ENCODE peak calls at places on chromosomes 3 and 15, in nine cellular contexts. Y, C, A, D, Q, B, G, R and F are unnamed samples. For H3K4me1, the result is how much of the 10 kb centered on the place peaks cover.

GRCh38 chr3:177350051-177350565 is 152.8 kb upstream of the TBL1XR1 start:
- DNase-seq in Y (no peak), C (no peak), A (no peak), D (no peak), Q (no peak), B (no peak), G (no peak), R (no peak), F (no peak)

GRCh38 chr3:11556234-11556633 is 87.5 kb downstream of the VGLL4 start:
- DNase-seq in Y (no peak), C (no peak), A (no peak), D (no peak), Q (no peak), B (no peak), G (no peak), R (no peak), F (no peak)

GRCh38 chr3:136236109-136236508 is 14.0 kb upstream of the PCCB start:
- DNase-seq in Y (no peak), C (no peak), A (no peak), D (no peak), Q (no peak), B (no peak), G (no peak), R (no peak), F (peak)

GRCh38 chr15:37032091-37032775 is 68.1 kb downstream of the MEIS2 start:
- DNase-seq in Y (no peak), C (no peak), A (no peak), D (no peak), Q (no peak), B (no peak), G (no peak), R (no peak), F (no peak)

GRCh38 chr3:190319660-190320059 is 2.6 kb downstream of the CLDN1 start:
- DNase-seq in Y (no peak), C (no peak), A (no peak), D (no peak), Q (no peak), B (no peak), G (peak), R (no peak), F (no peak)

GRCh38 chr3:112360574-112360973 is 27.6 kb downstream of the CD200 start:
- DNase-seq in Y (no peak), C (no peak), A (no peak), D (no peak), Q (no peak), B (no peak), G (peak), R (no peak), F (no peak)

GRCh38 chr3:155335955-155336354 is 42.5 kb upstream of the STRIT1 start:
- DNase-seq in Y (no peak), C (no peak), A (no peak), D (no peak), Q (no peak), B (no peak), G (no peak), R (no peak), F (no peak)

GRCh38 chr3:72041531-72041930 is 256.6 kb upstream of the PROK2 start:
- DNase-seq in Y (peak), C (no peak), A (no peak), D (no peak), Q (no peak), B (no peak), G (no peak), R (no peak), F (no peak)

GRCh38 chr15:52225230-52225629 is 34.0 kb upstream of the GNB5 start:
- DNase-seq in Y (no peak), C (no peak), A (no peak), D (no peak), Q (no peak), B (no peak), G (no peak), R (no peak), F (no peak)

GRCh38 chr3:46959169-46959515 is 17.4 kb downstream of the CCDC12 start:
- DNase-seq in Y (no peak), C (no peak), A (no peak), D (no peak), Q (no peak), B (no peak), G (no peak), R (no peak), F (no peak)

GRCh38 chr15:91578511-91578910 is 275.0 kb upstream of the SLCO3A1 start:
- DNase-seq in Y (no peak), C (no peak), A (no peak), D (no peak), Q (no peak), B (no peak), G (no peak), R (no peak), F (no peak)

DNA sequence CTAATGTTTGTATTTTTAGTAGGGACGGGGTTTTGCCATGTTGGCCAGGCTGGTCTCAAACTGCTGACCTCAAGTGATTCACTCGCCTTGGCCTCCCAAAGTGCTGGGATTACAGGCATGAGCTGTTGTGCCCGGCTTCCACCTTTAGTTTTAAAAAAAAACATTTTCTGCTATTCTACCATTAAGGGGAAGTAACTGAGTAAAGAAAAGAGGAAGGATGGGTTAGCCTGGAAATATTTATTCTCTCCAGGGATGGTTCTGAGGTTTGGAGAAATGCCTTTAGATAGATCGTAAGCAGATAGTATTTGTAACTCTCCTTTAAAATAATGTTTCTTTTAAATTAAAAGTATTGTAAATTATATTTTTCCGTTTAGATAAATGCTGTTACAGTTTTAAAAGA is 3.2 kb downstream of the AP4E1 start:
- DNase-seq in Y (no peak), C (no peak), A (no peak), D (no peak), Q (no peak), B (no peak), G (no peak), R (no peak), F (no peak)
- H3K4me3 ChIP-seq in Y (no peak), C (no peak), A (no peak), D (no peak), Q (no peak), B (no peak), G (no peak), R (no peak), F (no peak)

GRCh38 chr3:31853580-31853979 is 127.5 kb downstream of the OSBPL10 start:
- DNase-seq in Y (no peak), C (no peak), A (no peak), D (no peak), Q (no peak), B (no peak), G (no peak), R (no peak), F (no peak)

GRCh38 chr3:31851278-31851677 is 129.8 kb downstream of the OSBPL10 start:
- DNase-seq in Y (no peak), C (no peak), A (no peak), D (no peak), Q (no peak), B (no peak), G (no peak), R (peak), F (no peak)

GRCh38 chr3:31847760-31848159 is 133.3 kb downstream of the OSBPL10 start:
- DNase-seq in Y (no peak), C (no peak), A (no peak), D (no peak), Q (no peak), B (no peak), G (no peak), R (no peak), F (no peak)

GRCh38 chr3:31848163-31848848 is 132.8 kb downstream of the OSBPL10 start:
- DNase-seq in Y (no peak), C (no peak), A (no peak), D (no peak), Q (no peak), B (no peak), G (no peak), R (no peak), F (no peak)

GRCh38 chr3:31848921-31849320 is 132.1 kb downstream of the OSBPL10 start:
- DNase-seq in Y (no peak), C (no peak), A (no peak), D (peak), Q (no peak), B (no peak), G (no peak), R (peak), F (no peak)
- H3K4me1 ChIP-seq in Y (under half), C (under half), A (under half), D (under half), Q (under half), B (under half), G (under half), R (under half), F (under half)

GRCh38 chr3:45687828-45688193 is 1.4 kb upstream of the SACM1L start:
- DNase-seq in Y (no peak), C (no peak), A (no peak), D (no peak), Q (no peak), B (no peak), G (no peak), R (no peak), F (no peak)
- H3K4me3 ChIP-seq in Y (no peak), C (peak), A (peak), D (peak), Q (peak), B (no peak), G (no peak), R (peak), F (peak)

GRCh38 chr3:105811518-105812193 is 57.2 kb downstream of the CBLB start:
- DNase-seq in Y (no peak), C (no peak), A (no peak), D (no peak), Q (no peak), B (no peak), G (no peak), R (no peak), F (no peak)

GRCh38 chr3:105812194-105812586 is 56.6 kb downstream of the CBLB start:
- DNase-seq in Y (no peak), C (no peak), A (no peak), D (no peak), Q (peak), B (no peak), G (no peak), R (no peak), F (no peak)

GRCh38 chr3:105809204-105809893 is 59.5 kb downstream of the CBLB start:
- DNase-seq in Y (no peak), C (peak), A (no peak), D (no peak), Q (no peak), B (no peak), G (no peak), R (no peak), F (no peak)

DNA sequence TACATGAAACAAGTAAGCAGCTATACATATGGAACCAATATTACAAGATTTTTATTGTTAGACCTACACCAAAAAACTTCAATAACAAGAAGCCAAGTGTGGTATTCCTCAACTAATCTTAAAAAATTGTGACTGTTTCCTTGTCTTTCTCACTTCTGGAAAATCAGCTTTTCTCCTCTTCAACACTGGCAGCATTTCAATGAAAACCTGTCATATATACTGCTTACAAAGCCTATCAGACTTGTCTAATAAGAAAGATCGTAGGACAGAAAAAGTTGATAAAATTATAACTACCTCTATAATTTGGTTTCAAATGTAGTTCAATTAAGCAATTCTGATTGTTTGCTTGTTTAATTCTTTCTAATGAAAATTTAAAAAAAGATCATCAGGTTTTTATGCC is 55.1 kb downstream of the CBLB start:
- DNase-seq in Y (no peak), C (no peak), A (no peak), D (no peak), Q (no peak), B (no peak), G (no peak), R (no peak), F (no peak)
- H3K4me1 ChIP-seq in Y (under half), C (under half), A (under half), D (under half), Q (under half), B (under half), G (under half), R (under half), F (under half)